ENCODE peak calls at places on chromosomes 3 and 15, in five cellular contexts. Q is cardiac muscle cell, P is upper lobe of right lung, H is SJSA1, V is iPS DF 6.9. G is an unnamed sample.

GRCh38 chr3:15428539-15428938 is 1.1 kb downstream of the EAF1 start:
- DNase-seq in P (no peak), H (peak), V (no peak), Q (no peak), G (no peak)

GRCh38 chr3:122021811-122022401 is at the start of gene ILDR1:
- DNase-seq in Q (peak), H (no peak), V (no peak), P (peak), G (no peak)

GRCh38 chr15:34331809-34332208 is 5.8 kb downstream of the SLC12A6 start:
- DNase-seq in H (no peak), V (no peak), P (no peak), Q (peak), G (no peak)

GRCh38 chr3:194905696-194906095 is 220.0 kb downstream of the FAM43A start:
- DNase-seq in P (no peak), Q (no peak), V (no peak), H (peak), G (no peak)

GRCh38 chr3:133258358-133258757 is 141.5 kb upstream of the BFSP2 start:
- DNase-seq in Q (no peak), H (no peak), P (no peak), V (no peak), G (no peak)

GRCh38 chr15:32802296-32802936 is 84.6 kb downstream of the GREM1 start:
- DNase-seq in Q (no peak), V (no peak), P (no peak), H (peak), G (no peak)

GRCh38 chr3:110562621-110563020 is 509.0 kb upstream of the NECTIN3 start:
- DNase-seq in Q (no peak), V (no peak), P (no peak), H (no peak), G (no peak)

GRCh38 chr3:174498638-174499037 is 360.5 kb upstream of the NAALADL2 start:
- DNase-seq in V (no peak), P (no peak), Q (no peak), H (no peak), G (no peak)

GRCh38 chr15:90347666-90348065 is 4.4 kb upstream of the ZNF774 start:
- DNase-seq in V (no peak), P (no peak), H (no peak), Q (no peak), G (no peak)

GRCh38 chr3:2153047-2153446 is 54.4 kb downstream of the CNTN4 start:
- DNase-seq in Q (no peak), P (no peak), H (no peak), V (no peak), G (no peak)

GRCh38 chr3:187750513-187751123 is 5.3 kb upstream of the BCL6 start:
- DNase-seq in V (no peak), Q (peak), P (no peak), H (no peak), G (peak)

GRCh38 chr3:187747506-187747905 is 2.2 kb upstream of the BCL6 start:
- DNase-seq in P (no peak), Q (no peak), V (no peak), H (no peak), G (no peak)

GRCh38 chr3:187746479-187747335 is 1.4 kb upstream of the BCL6 start:
- DNase-seq in H (no peak), V (no peak), Q (peak), P (no peak), G (no peak)

GRCh38 chr3:187748050-187748481 is 2.8 kb upstream of the BCL6 start:
- DNase-seq in Q (peak), V (no peak), H (peak), P (peak), G (peak)

GRCh38 chr3:187750041-187750512 is 4.8 kb upstream of the BCL6 start:
- DNase-seq in V (no peak), Q (peak), P (peak), H (no peak), G (peak)
- H3K4me3 ChIP-seq in V (no peak), Q (peak), P (peak), H (no peak), G (no peak)

DNA sequence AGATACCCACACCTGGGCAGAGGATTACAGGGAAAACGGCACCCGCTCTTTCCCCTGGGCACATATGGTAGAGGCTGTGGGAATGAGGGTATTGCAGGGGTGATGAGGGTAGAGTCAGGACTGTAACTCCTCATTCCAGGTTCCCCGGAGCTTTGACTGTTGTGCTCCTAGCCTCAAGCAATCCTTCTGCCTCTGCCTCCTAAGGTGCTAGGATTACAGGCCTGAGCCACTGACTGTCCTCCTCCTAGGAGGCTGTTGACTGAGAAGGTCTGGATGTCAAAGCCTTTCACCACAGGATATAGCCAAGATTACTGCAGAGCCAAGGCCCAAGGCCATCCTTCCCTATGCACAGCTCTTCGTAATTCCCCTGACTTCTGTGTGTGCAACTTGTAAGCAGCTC is 1.1 kb upstream of the MPI start:
- DNase-seq in P (no peak), H (no peak), V (no peak), Q (no peak), G (no peak)
- H3K4me3 ChIP-seq in P (no peak), H (no peak), V (no peak), Q (no peak), G (peak)

DNA sequence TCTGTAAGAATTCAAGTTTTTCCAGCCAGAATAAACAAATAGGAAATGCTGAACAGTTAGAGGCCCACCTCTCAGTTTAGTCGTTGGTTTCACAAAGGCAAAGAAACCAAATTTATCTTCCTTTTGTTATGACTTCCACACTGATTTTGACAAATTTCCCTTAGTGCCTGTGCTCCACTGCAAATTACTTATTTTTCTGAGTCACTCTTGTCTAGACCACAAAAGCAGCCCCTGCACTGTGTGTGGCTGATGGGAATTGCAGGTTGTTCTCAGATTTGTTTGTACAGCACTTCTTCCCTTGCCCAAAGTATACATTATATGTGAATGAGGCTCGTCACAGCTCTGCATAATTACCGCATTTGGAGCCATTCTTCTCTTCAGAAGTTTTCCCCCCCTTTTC is 354.2 kb upstream of the IL12A start:
- DNase-seq in P (no peak), Q (no peak), V (no peak), H (peak), G (no peak)
- H3K4me3 ChIP-seq in P (no peak), Q (no peak), V (no peak), H (no peak), G (no peak)

GRCh38 chr15:84775867-84776449 is 27.6 kb downstream of the ZNF592 start:
- DNase-seq in P (no peak), V (no peak), Q (no peak), H (no peak), G (no peak)

GRCh38 chr15:84773716-84774115 is 25.3 kb downstream of the ZNF592 start:
- DNase-seq in H (no peak), V (no peak), P (no peak), Q (no peak), G (no peak)

GRCh38 chr15:84778194-84778593 is 29.8 kb downstream of the ZNF592 start:
- DNase-seq in Q (no peak), H (no peak), V (no peak), P (peak), G (no peak)

GRCh38 chr15:84772031-84772430 is 23.6 kb downstream of the ZNF592 start:
- DNase-seq in Q (no peak), P (no peak), V (no peak), H (no peak), G (no peak)

DNA sequence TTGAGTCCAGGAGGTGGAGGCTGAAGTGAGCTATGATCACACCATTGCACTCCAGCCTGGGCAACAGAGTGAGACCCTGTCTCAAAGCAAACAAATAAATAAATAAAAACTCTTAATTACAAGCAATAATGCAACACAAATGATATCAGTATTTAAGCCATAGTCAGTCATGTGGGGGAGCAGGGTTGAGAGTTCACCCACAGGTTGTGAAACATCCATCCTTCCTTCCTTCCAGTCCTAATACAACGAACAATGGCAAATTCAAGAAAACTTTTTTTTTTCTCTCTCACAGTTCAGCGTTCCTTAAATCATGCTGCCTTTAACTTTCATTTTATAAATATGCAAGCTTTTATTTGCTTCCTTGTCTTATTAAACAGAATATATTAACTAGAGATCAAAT is 24.1 kb downstream of the ZNF592 start:
- DNase-seq in P (no peak), V (no peak), Q (no peak), H (no peak), G (no peak)
- H3K4me3 ChIP-seq in P (no peak), V (no peak), Q (no peak), H (no peak), G (no peak)

G was measured in neuronal stem cell.